ENCODE peak calls at places on chromosomes 16 and 17, in four cellular contexts. P is GM12865, T is HuH-7.5, N is tibial artery. V is an unnamed sample.

GRCh38 chr17:40443196-40443987 is at the start of gene IGFBP4:
- DNase-seq in T (peak), P (peak), N (peak), V (peak)

GRCh38 chr16:27951752-27952151 is 111.8 kb downstream of the GSG1L start:
- DNase-seq in T (no peak), P (no peak), N (no peak), V (no peak)

GRCh38 chr16:65070831-65071230 is 51.0 kb downstream of the CDH11 start:
- DNase-seq in N (peak), P (no peak), T (no peak), V (no peak)

GRCh38 chr16:89700649-89701424 is 668 bp downstream of the SPATA2L start:
- DNase-seq in N (no peak), T (peak), P (peak), V (peak)

GRCh38 chr17:66727634-66728570 is 107.0 kb upstream of the CACNG5 start:
- DNase-seq in T (peak), N (peak), P (peak), V (peak)

GRCh38 chr16:57998484-57998883 is 2.0 kb downstream of the ZNF319 start:
- DNase-seq in T (no peak), N (no peak), P (no peak), V (peak)

GRCh38 chr17:1109606-1110523 is 69.9 kb downstream of the ABR start:
- DNase-seq in P (peak), T (no peak), N (no peak), V (no peak)

GRCh38 chr17:73646409-73647305 is 2.4 kb upstream of the SDK2 start:
- DNase-seq in P (peak), N (no peak), T (no peak), V (no peak)

GRCh38 chr17:74271902-74272563 is 2.0 kb upstream of the DNAI2 start:
- DNase-seq in P (no peak), T (no peak), N (peak), V (no peak)

GRCh38 chr17:29210879-29211278 is 30.7 kb upstream of the MYO18A start:
- DNase-seq in P (no peak), N (no peak), T (no peak), V (no peak)

GRCh38 chr17:48123111-48123510 is 15.5 kb downstream of the SNX11 start:
- DNase-seq in P (no peak), N (no peak), T (no peak), V (no peak)

GRCh38 chr16:83403751-83404150 is 404.0 kb upstream of the HSBP1 start:
- DNase-seq in T (no peak), P (no peak), N (no peak), V (no peak)

GRCh38 chr16:15440852-15441251 is 6.5 kb downstream of the BMERB1 start:
- DNase-seq in T (no peak), N (no peak), P (no peak), V (no peak)

GRCh38 chr16:89822188-89823086 is 5.8 kb upstream of the SPIRE2 start:
- DNase-seq in P (no peak), T (peak), N (no peak), V (no peak)

GRCh38 chr17:73521376-73521775 is 122.9 kb downstream of the SDK2 start:
- DNase-seq in P (no peak), N (no peak), T (no peak), V (no peak)

GRCh38 chr16:23950898-23951297 is 115.1 kb downstream of the PRKCB start:
- DNase-seq in T (no peak), N (no peak), P (no peak), V (no peak)

GRCh38 chr17:80043963-80044362 is 7.5 kb downstream of the CCDC40 start:
- DNase-seq in T (no peak), P (no peak), N (no peak), V (no peak)

GRCh38 chr16:27701381-27701780 is 151.4 kb downstream of the KATNIP start:
- DNase-seq in P (no peak), T (no peak), N (peak), V (no peak)

GRCh38 chr17:76544123-76544915 is 4.5 kb downstream of the PRCD start:
- DNase-seq in N (no peak), P (no peak), T (no peak), V (no peak)

GRCh38 chr17:34420254-34420766 is 57.3 kb upstream of the CCL1 start:
- DNase-seq in T (peak), N (peak), P (peak), V (peak)

GRCh38 chr16:4675864-4676786 is 17.2 kb upstream of the NUDT16L1 start:
- DNase-seq in P (no peak), T (no peak), N (no peak), V (no peak)

GRCh38 chr16:80899804-80900592 is 95.6 kb upstream of the CDYL2 start:
- DNase-seq in P (no peak), N (peak), T (no peak), V (no peak)

GRCh38 chr16:4376126-4376819 is 4.6 kb downstream of the VASN start:
- DNase-seq in P (no peak), T (no peak), N (peak), V (no peak)

GRCh38 chr16:67675579-67675935 is 8.9 kb downstream of the C16orf86 start:
- DNase-seq in P (no peak), T (no peak), N (no peak), V (no peak)

GRCh38 chr16:1667916-1668315 is 10.2 kb upstream of the JPT2 start:
- DNase-seq in T (no peak), P (no peak), N (no peak), V (no peak)

GRCh38 chr17:64244165-64244564 is 18.9 kb downstream of the TEX2 start:
- DNase-seq in N (no peak), T (no peak), P (no peak), V (no peak)

GRCh38 chr17:45319239-45319703 is 2.5 kb upstream of the MAP3K14 start:
- DNase-seq in N (no peak), P (no peak), T (no peak), V (no peak)

GRCh38 chr17:53630115-53630514 is 192.6 kb upstream of the KIF2B start:
- DNase-seq in T (no peak), P (no peak), N (no peak), V (no peak)

GRCh38 chr16:27084296-27085065 is 17.8 kb downstream of the C16orf82 start:
- DNase-seq in P (no peak), N (no peak), T (no peak), V (no peak)

GRCh38 chr17:72119963-72120877 is 600 bp upstream of the SOX9 start:
- DNase-seq in N (peak), P (no peak), T (peak), V (peak)

GRCh38 chr16:54985156-54985555 is 54.5 kb downstream of the IRX5 start:
- DNase-seq in T (no peak), N (no peak), P (no peak), V (no peak)

GRCh38 chr16:1895949-1896675 is 22.1 kb downstream of the HS3ST6 start:
- DNase-seq in N (no peak), P (no peak), T (no peak), V (no peak)

V was measured in 8988T.